ENCODE peak calls at places on chromosomes 7 and 10, in six cellular contexts. One of them, this sample, is unnamed.

GRCh38 chr10:132329565-132330485 is 2.2 kb upstream of the LRRC27 start:
- DNase-seq in Caki2: peak
- DNase-seq in AG04449: no peak
- DNase-seq in tibial artery: peak
- DNase-seq in activated effector memory CD4-positive, alpha-beta T cell treated with anti-CD3 and anti-CD28 coated beads, Interleukin-2, amount 50 U/mL, for 16 hours: peak
- DNase-seq in mesenteric fat pad: no peak
- DNase-seq in this sample: peak

GRCh38 chr7:41244246-41244645 is 458.6 kb downstream of the INHBA start:
- DNase-seq in tibial artery: no peak
- DNase-seq in mesenteric fat pad: no peak
- DNase-seq in AG04449: no peak
- DNase-seq in Caki2: peak
- DNase-seq in activated effector memory CD4-positive, alpha-beta T cell treated with anti-CD3 and anti-CD28 coated beads, Interleukin-2, amount 50 U/mL, for 16 hours: no peak
- DNase-seq in this sample: no peak

GRCh38 chr7:21089653-21090052 is 303.0 kb upstream of the SP8 start:
- DNase-seq in mesenteric fat pad: no peak
- DNase-seq in Caki2: no peak
- DNase-seq in activated effector memory CD4-positive, alpha-beta T cell treated with anti-CD3 and anti-CD28 coated beads, Interleukin-2, amount 50 U/mL, for 16 hours: no peak
- DNase-seq in AG04449: no peak
- DNase-seq in tibial artery: no peak
- DNase-seq in this sample: no peak

GRCh38 chr10:52121688-52122087 is 192.4 kb upstream of the DKK1 start:
- DNase-seq in tibial artery: no peak
- DNase-seq in AG04449: peak
- DNase-seq in mesenteric fat pad: no peak
- DNase-seq in activated effector memory CD4-positive, alpha-beta T cell treated with anti-CD3 and anti-CD28 coated beads, Interleukin-2, amount 50 U/mL, for 16 hours: no peak
- DNase-seq in Caki2: no peak
- DNase-seq in this sample: no peak

GRCh38 chr10:25226775-25227682 is 52.2 kb downstream of the GPR158 start:
- DNase-seq in AG04449: no peak
- DNase-seq in Caki2: peak
- DNase-seq in tibial artery: no peak
- DNase-seq in mesenteric fat pad: no peak
- DNase-seq in activated effector memory CD4-positive, alpha-beta T cell treated with anti-CD3 and anti-CD28 coated beads, Interleukin-2, amount 50 U/mL, for 16 hours: no peak
- DNase-seq in this sample: no peak

GRCh38 chr10:89392974-89393373 is 551 bp downstream of the IFIT1 start:
- DNase-seq in AG04449: peak
- DNase-seq in mesenteric fat pad: no peak
- DNase-seq in Caki2: peak
- DNase-seq in tibial artery: peak
- DNase-seq in activated effector memory CD4-positive, alpha-beta T cell treated with anti-CD3 and anti-CD28 coated beads, Interleukin-2, amount 50 U/mL, for 16 hours: no peak
- DNase-seq in this sample: no peak

GRCh38 chr7:125118444-125118843 is 188.8 kb upstream of the POT1 start:
- DNase-seq in AG04449: no peak
- DNase-seq in mesenteric fat pad: no peak
- DNase-seq in Caki2: no peak
- DNase-seq in activated effector memory CD4-positive, alpha-beta T cell treated with anti-CD3 and anti-CD28 coated beads, Interleukin-2, amount 50 U/mL, for 16 hours: no peak
- DNase-seq in tibial artery: no peak
- DNase-seq in this sample: no peak

GRCh38 chr10:132101529-132101928 is 35.8 kb downstream of the JAKMIP3 start:
- DNase-seq in mesenteric fat pad: peak
- DNase-seq in Caki2: no peak
- DNase-seq in activated effector memory CD4-positive, alpha-beta T cell treated with anti-CD3 and anti-CD28 coated beads, Interleukin-2, amount 50 U/mL, for 16 hours: no peak
- DNase-seq in tibial artery: no peak
- DNase-seq in AG04449: no peak
- DNase-seq in this sample: no peak

GRCh38 chr7:107999814-108000560 is 3.0 kb downstream of the LAMB1 start:
- DNase-seq in Caki2: peak
- DNase-seq in AG04449: no peak
- DNase-seq in activated effector memory CD4-positive, alpha-beta T cell treated with anti-CD3 and anti-CD28 coated beads, Interleukin-2, amount 50 U/mL, for 16 hours: no peak
- DNase-seq in mesenteric fat pad: no peak
- DNase-seq in tibial artery: no peak
- DNase-seq in this sample: no peak

GRCh38 chr7:88278881-88279280 is 27.8 kb downstream of the STEAP4 start:
- DNase-seq in tibial artery: no peak
- DNase-seq in Caki2: peak
- DNase-seq in activated effector memory CD4-positive, alpha-beta T cell treated with anti-CD3 and anti-CD28 coated beads, Interleukin-2, amount 50 U/mL, for 16 hours: no peak
- DNase-seq in AG04449: no peak
- DNase-seq in mesenteric fat pad: no peak
- DNase-seq in this sample: no peak

GRCh38 chr10:11236234-11236633 is 218.6 kb downstream of the CELF2 start:
- DNase-seq in AG04449: no peak
- DNase-seq in mesenteric fat pad: no peak
- DNase-seq in tibial artery: no peak
- DNase-seq in activated effector memory CD4-positive, alpha-beta T cell treated with anti-CD3 and anti-CD28 coated beads, Interleukin-2, amount 50 U/mL, for 16 hours: no peak
- DNase-seq in Caki2: no peak
- DNase-seq in this sample: no peak

GRCh38 chr7:147547252-147547897 is 1043.2 kb upstream of the C7orf33 start:
- DNase-seq in AG04449: no peak
- DNase-seq in mesenteric fat pad: no peak
- DNase-seq in Caki2: peak
- DNase-seq in activated effector memory CD4-positive, alpha-beta T cell treated with anti-CD3 and anti-CD28 coated beads, Interleukin-2, amount 50 U/mL, for 16 hours: no peak
- DNase-seq in tibial artery: no peak
- DNase-seq in this sample: no peak

GRCh38 chr10:110777017-110777416 is 94.7 kb upstream of the PDCD4 start:
- DNase-seq in activated effector memory CD4-positive, alpha-beta T cell treated with anti-CD3 and anti-CD28 coated beads, Interleukin-2, amount 50 U/mL, for 16 hours: no peak
- DNase-seq in tibial artery: no peak
- DNase-seq in AG04449: no peak
- DNase-seq in Caki2: no peak
- DNase-seq in mesenteric fat pad: no peak
- DNase-seq in this sample: no peak

GRCh38 chr10:28721318-28721717 is 44.0 kb downstream of the BAMBI start:
- DNase-seq in activated effector memory CD4-positive, alpha-beta T cell treated with anti-CD3 and anti-CD28 coated beads, Interleukin-2, amount 50 U/mL, for 16 hours: no peak
- DNase-seq in AG04449: no peak
- DNase-seq in Caki2: no peak
- DNase-seq in tibial artery: no peak
- DNase-seq in mesenteric fat pad: peak
- DNase-seq in this sample: no peak

GRCh38 chr7:88801046-88801445 is 5.5 kb upstream of the TEX47 start:
- DNase-seq in mesenteric fat pad: no peak
- DNase-seq in Caki2: no peak
- DNase-seq in tibial artery: no peak
- DNase-seq in AG04449: no peak
- DNase-seq in activated effector memory CD4-positive, alpha-beta T cell treated with anti-CD3 and anti-CD28 coated beads, Interleukin-2, amount 50 U/mL, for 16 hours: no peak
- DNase-seq in this sample: no peak

This sample was measured in CD8-positive, alpha-beta memory T cell.